ENCODE peak calls at places on chromosomes 1 and 21, in six cellular contexts. T is PC-3, G is SJCRH30, S is brain microvascular endothelial cell, I is left ventricle myocardium inferior, Z is right atrium auricular region. Q is an unnamed sample.

GRCh38 chr1:22680736-22681135 is 27.7 kb downstream of the C1QB start:
- DNase-seq in T (no peak), G (no peak), S (no peak), I (no peak), Z (no peak), Q (no peak)

GRCh38 chr1:218463194-218464156 is 118.3 kb downstream of the TGFB2 start:
- DNase-seq in T (peak), G (no peak), S (peak), I (peak), Z (peak), Q (no peak)

GRCh38 chr1:240173836-240174235 is 82.2 kb downstream of the FMN2 start:
- DNase-seq in T (no peak), G (no peak), S (no peak), I (no peak), Z (no peak), Q (no peak)

GRCh38 chr1:183023601-183024351 is 556 bp downstream of the LAMC1 start:
- DNase-seq in T (peak), G (peak), S (no peak), I (peak), Z (peak), Q (peak)

GRCh38 chr21:35189077-35189863 is 140.2 kb upstream of the RUNX1 start:
- DNase-seq in T (no peak), G (peak), S (peak), I (no peak), Z (no peak), Q (no peak)

GRCh38 chr1:43587594-43587993 is 56.9 kb downstream of the PTPRF start:
- DNase-seq in T (no peak), G (no peak), S (no peak), I (no peak), Z (no peak), Q (no peak)

GRCh38 chr1:15296602-15297321 is 49.7 kb downstream of the FHAD1 start:
- DNase-seq in T (peak), G (no peak), S (no peak), I (no peak), Z (no peak), Q (no peak)

GRCh38 chr1:208497866-208498541 is 253.8 kb upstream of the PLXNA2 start:
- DNase-seq in T (peak), G (no peak), S (no peak), I (no peak), Z (no peak), Q (no peak)

GRCh38 chr1:222552882-222553281 is 5.0 kb upstream of the HHIPL2 start:
- DNase-seq in T (no peak), G (no peak), S (no peak), I (no peak), Z (no peak), Q (no peak)

GRCh38 chr21:26845750-26846035 is 484 bp upstream of the ADAMTS1 start:
- DNase-seq in T (no peak), G (no peak), S (no peak), I (no peak), Z (no peak), Q (no peak)

GRCh38 chr1:238281418-238281817 is 390.7 kb upstream of the ZP4 start:
- DNase-seq in T (peak), G (no peak), S (no peak), I (no peak), Z (no peak), Q (no peak)

GRCh38 chr1:36384542-36385409 is 948 bp downstream of the STK40 start:
- DNase-seq in T (peak), G (peak), S (no peak), I (peak), Z (no peak), Q (no peak)

GRCh38 chr1:33039840-33040239 is 3.2 kb upstream of the AK2 start:
- DNase-seq in T (no peak), G (no peak), S (no peak), I (no peak), Z (no peak), Q (no peak)

GRCh38 chr1:94544706-94545490 is 3.3 kb upstream of the F3 start:
- DNase-seq in T (peak), G (no peak), S (peak), I (no peak), Z (no peak), Q (no peak)

GRCh38 chr1:17862125-17862524 is 107.0 kb downstream of the ACTL8 start:
- DNase-seq in T (no peak), G (no peak), S (no peak), I (no peak), Z (no peak), Q (no peak)

GRCh38 chr1:89907669-89908293 is 86.9 kb downstream of the LRRC8D start:
- DNase-seq in T (peak), G (no peak), S (peak), I (no peak), Z (no peak), Q (no peak)

GRCh38 chr1:37553927-37554808 is at the start of gene SNIP1:
- DNase-seq in T (peak), G (peak), S (peak), I (peak), Z (peak), Q (peak)

GRCh38 chr1:171636141-171636540 is 14.1 kb downstream of the MYOCOS start:
- DNase-seq in T (peak), G (peak), S (no peak), I (no peak), Z (no peak), Q (no peak)

GRCh38 chr1:27314169-27314568 is 7.8 kb upstream of the TMEM222 start:
- DNase-seq in T (no peak), G (no peak), S (no peak), I (no peak), Z (no peak), Q (no peak)

GRCh38 chr1:48493970-48494769 is 22.2 kb upstream of the SPATA6 start:
- DNase-seq in T (peak), G (peak), S (peak), I (no peak), Z (no peak), Q (no peak)

GRCh38 chr1:85607126-85607912 is 26.8 kb downstream of the CCN1 start:
- DNase-seq in T (peak), G (peak), S (peak), I (no peak), Z (no peak), Q (no peak)

GRCh38 chr1:39167632-39168209 is 36.8 kb upstream of the MACF1 start:
- DNase-seq in T (no peak), G (no peak), S (no peak), I (no peak), Z (no peak), Q (no peak)

GRCh38 chr1:22717038-22717758 is 6.6 kb downstream of the EPHB2 start:
- DNase-seq in T (peak), G (no peak), S (no peak), I (no peak), Z (no peak), Q (no peak)

GRCh38 chr1:107648071-107648470 is 316.9 kb downstream of the VAV3 start:
- DNase-seq in T (peak), G (no peak), S (peak), I (no peak), Z (no peak), Q (no peak)

GRCh38 chr1:21212126-21212525 is 35.4 kb upstream of the EIF4G3 start:
- DNase-seq in T (peak), G (no peak), S (no peak), I (no peak), Z (no peak), Q (no peak)

GRCh38 chr1:168360622-168361021 is 79.9 kb downstream of the TBX19 start:
- DNase-seq in T (no peak), G (no peak), S (no peak), I (no peak), Z (no peak), Q (no peak)

GRCh38 chr1:965526-966134 is 652 bp upstream of the PLEKHN1 start:
- DNase-seq in T (no peak), G (no peak), S (no peak), I (no peak), Z (no peak), Q (no peak)

GRCh38 chr1:199243423-199244061 is 604.7 kb downstream of the PTPRC start:
- DNase-seq in T (peak), G (peak), S (peak), I (peak), Z (no peak), Q (peak)

GRCh38 chr1:185650602-185651230 is 83.5 kb upstream of the HMCN1 start:
- DNase-seq in T (no peak), G (no peak), S (no peak), I (no peak), Z (no peak), Q (no peak)

GRCh38 chr1:183871142-183871541 is 66.2 kb downstream of the RGL1 start:
- DNase-seq in T (peak), G (no peak), S (peak), I (no peak), Z (no peak), Q (no peak)

DNA sequence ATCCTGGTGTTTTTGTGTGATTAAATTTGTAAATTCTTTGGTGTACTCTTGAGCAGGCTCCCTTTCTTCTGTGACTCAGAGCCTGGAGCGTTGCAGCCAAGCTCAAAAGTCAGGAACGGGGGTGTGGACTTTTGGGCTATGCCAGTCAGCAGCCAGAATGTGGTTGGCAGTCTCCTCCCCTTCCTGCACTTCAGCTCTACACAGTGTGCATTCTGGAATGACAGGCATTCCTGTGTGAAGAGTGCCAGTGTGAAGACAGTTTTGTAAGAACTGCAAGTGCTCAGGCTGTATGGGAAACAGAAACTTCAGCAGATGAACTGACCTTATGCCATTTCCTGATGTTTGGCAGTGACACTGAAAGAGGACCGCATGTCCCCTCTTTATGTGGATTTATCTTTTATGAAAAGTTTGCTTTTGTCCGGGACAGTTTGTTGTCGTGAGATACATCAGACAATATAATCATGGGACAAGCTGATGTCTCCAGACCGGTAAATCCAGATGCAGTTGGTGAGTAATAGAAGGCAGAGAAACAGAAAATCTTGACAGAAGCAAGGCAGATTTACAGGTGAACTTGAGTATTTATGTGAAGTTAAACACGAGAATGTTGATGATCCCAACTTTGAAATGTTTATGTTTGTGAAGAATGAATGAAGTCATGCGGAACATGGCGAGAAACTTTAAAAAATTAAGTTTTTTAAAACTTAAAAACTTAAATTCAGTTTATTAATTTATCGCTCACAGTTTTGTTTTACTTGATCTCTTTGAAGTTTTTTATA is 67.7 kb upstream of the RCC1 start:
- DNase-seq in T (peak), G (peak), S (peak), I (peak), Z (peak), Q (peak)
- H3K27ac ChIP-seq in T (peak), G (peak), S (peak), I (peak), Z (peak), Q (no peak)

DNA sequence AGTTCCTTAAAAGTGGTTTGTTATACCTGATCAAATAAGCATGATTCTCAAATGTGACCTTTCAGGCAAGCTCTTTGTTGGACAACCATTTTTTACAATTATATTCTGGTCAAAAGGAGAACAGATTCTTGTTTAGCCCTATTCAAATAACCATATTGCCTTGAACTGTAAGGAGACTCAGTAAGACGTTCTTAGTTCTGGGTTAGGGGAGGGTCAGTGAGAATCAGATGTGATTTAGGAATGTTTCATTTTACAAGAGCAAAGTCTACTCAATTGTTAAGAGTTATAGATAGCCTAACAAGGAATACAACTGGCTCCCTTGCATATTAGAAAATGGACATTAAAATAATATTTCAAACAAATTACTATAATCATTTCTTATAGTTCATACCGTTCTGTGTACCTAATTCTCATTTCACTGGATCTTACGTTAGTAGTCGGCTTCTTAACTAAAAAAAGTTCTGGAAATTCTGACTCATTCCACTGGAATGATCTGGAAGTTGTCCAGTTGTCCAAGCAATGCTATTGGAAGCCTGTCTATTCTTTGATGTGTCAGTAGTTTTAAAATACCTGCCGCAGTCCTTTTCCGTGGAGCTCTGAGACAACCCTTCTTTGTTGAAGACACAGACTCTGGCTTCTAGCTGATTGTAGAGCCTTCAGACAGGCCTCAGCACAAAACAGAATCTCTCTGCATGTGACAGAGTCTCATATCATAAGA is 88.8 kb downstream of the MAST2 start:
- DNase-seq in T (peak), G (peak), S (peak), I (no peak), Z (no peak), Q (no peak)
- H3K27ac ChIP-seq in T (peak), G (no peak), S (peak), I (peak), Z (peak), Q (peak)

GRCh38 chr1:210757677-210758076 is 376.3 kb downstream of the KCNH1 start:
- DNase-seq in T (no peak), G (no peak), S (no peak), I (no peak), Z (no peak), Q (no peak)
- H3K27ac ChIP-seq in T (no peak), G (no peak), S (no peak), I (no peak), Z (no peak), Q (no peak)

GRCh38 chr1:40383095-40383487 is 9.6 kb downstream of the SMAP2 start:
- DNase-seq in T (no peak), G (no peak), S (no peak), I (no peak), Z (no peak), Q (peak)

GRCh38 chr1:40382110-40382464 is 8.6 kb downstream of the SMAP2 start:
- DNase-seq in T (peak), G (no peak), S (no peak), I (no peak), Z (no peak), Q (no peak)

GRCh38 chr1:40383488-40384412 is 10.2 kb downstream of the SMAP2 start:
- DNase-seq in T (peak), G (no peak), S (no peak), I (no peak), Z (no peak), Q (no peak)

GRCh38 chr1:40381268-40382109 is 8.0 kb downstream of the SMAP2 start:
- DNase-seq in T (no peak), G (no peak), S (no peak), I (no peak), Z (no peak), Q (no peak)

DNA sequence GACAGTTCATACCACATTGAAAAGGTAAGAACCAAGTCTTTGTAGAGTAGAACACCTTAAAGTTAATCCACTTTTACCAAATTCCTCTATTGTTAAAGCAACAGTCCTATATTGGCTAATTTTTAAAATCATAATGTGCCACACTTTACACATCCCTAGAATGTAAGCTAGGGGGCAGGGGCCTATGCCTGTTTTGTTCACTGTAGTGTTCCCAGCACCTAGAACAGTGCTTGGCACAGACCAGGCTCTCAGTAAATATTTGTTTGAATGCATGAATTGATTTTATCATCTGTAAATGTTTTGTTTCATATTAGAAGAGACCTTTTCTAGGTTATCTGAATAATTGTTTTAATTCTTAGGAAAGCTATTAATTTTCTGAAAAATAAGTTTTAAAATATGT is 9.1 kb downstream of the SMAP2 start:
- DNase-seq in T (no peak), G (no peak), S (no peak), I (no peak), Z (no peak), Q (no peak)
- H3K27ac ChIP-seq in T (peak), G (no peak), S (no peak), I (peak), Z (peak), Q (peak)

DNA sequence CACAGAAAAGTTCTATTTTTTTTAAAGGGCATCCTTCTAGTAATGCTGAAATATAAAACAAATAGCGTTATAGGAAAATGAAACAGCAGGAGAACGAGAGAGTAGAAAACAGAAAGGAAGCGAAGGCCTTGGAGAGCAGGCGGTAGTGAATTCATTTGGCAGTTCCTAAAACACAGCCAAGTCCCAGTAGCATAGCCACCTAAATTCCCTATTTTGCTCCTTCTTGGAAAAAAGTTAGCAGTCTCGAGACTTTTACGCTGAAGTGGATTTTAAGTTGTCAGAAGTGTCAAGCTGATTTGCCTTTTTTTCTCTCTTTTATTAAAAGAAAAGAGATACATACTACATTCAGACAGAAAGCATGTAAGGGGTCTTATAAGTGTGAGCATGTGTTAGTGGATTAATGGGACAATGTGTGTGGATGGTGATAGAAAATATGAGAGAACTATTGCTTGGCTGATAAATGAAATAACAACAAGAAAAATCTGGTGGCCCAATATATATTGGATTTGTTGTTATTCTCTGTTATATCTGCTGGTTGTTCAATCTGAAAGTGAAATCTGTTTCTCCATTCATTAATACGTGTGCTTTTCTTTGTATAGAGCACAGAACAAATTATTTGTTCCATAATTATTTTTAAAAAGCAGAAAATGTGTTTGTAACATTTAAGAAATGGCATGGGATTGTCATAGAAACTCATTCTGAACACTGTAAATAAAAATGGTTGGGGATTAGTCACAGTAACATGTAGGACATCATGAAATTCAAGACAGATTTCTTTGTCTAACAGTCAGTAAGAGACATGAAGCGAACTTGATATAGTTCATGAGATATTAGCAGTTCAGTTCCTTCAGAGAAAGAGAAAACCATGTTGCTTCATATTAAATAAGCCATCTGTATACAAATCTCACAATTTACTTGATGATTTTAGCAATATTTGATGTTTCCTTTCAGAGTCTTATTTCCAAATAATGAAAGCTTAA is 19.4 kb downstream of the NFIA start:
- DNase-seq in T (no peak), G (no peak), S (no peak), I (no peak), Z (no peak), Q (no peak)
- H3K27ac ChIP-seq in T (no peak), G (no peak), S (no peak), I (peak), Z (peak), Q (peak)

Q was measured in caudate nucleus.